ENCODE peak calls at places on chromosomes 13 and 19, in six cellular contexts. D, Y, X, W, G and O are unnamed samples.
A peak's percentile ranks its signal among the peaks of the same experiment; 100 is the strongest.

GRCh38 chr13:26050568-26051230 is 1.1 kb downstream of the SHISA2 start:
- DNase-seq in G (peak; percentile 34), W (peak; percentile 79), Y (peak; percentile 72), D (peak; percentile 77), X (no peak), O (peak; percentile 73)

GRCh38 chr13:98868932-98869331 is 108.9 kb downstream of the DOCK9 start:
- DNase-seq in G (no peak), X (no peak), W (no peak), D (no peak), Y (no peak), O (no peak)

GRCh38 chr19:49889687-49890348 is 6.9 kb downstream of the IL4I1 start:
- DNase-seq in W (peak; percentile 94), G (peak; percentile 85), D (peak; percentile 91), Y (peak; percentile 75), X (no peak), O (no peak)

GRCh38 chr19:862529-863304 is 3.3 kb downstream of the CFD start:
- DNase-seq in W (peak; percentile 95), Y (peak; percentile 42), G (peak; percentile 61), D (peak; percentile 88), X (peak; percentile 9), O (no peak)

GRCh38 chr13:110912651-110913051 is 2.2 kb downstream of the ANKRD10 start:
- DNase-seq in X (peak; percentile 33), G (peak; percentile 78), W (no peak), Y (no peak), D (peak; percentile 43), O (no peak)

GRCh38 chr13:23679214-23679613 is 109.0 kb downstream of the TNFRSF19 start:
- DNase-seq in X (peak; percentile 75), Y (no peak), W (no peak), D (no peak), G (peak; percentile 53), O (no peak)

GRCh38 chr19:888615-889385 is 4.2 kb downstream of the MED16 start:
- DNase-seq in D (no peak), Y (no peak), W (no peak), X (no peak), G (no peak), O (no peak)

GRCh38 chr13:79995334-79995733 is 345.6 kb downstream of the SPRY2 start:
- DNase-seq in D (no peak), X (peak; percentile 90), G (peak; percentile 67), W (no peak), Y (no peak), O (no peak)

GRCh38 chr13:105213512-105213911 is 1322.0 kb downstream of the EFNB2 start:
- DNase-seq in W (peak; percentile 38), X (no peak), Y (no peak), D (peak; percentile 13), G (peak; percentile 7), O (no peak)

DNA sequence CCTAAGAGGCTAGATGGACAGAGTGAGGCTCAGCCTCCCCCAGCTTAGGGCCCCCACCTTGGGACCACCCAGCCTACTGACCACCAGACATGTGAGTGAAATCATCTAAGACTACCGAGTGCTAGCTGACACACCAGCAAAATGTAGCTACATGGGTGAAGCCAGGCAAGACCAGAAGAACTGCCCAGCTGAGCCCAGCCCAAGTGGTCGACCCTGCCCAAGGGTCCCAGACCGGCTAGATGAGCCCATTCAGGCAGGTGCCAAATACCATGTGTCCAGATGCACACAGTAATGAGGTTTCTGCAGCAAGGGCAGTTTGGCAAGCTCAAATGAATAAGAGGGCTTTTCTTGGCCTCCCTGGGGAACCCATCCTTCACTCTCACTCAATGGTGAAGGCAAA is 56.6 kb downstream of the ZNF557 start:
- DNase-seq in G (no peak), W (no peak), D (no peak), Y (no peak), X (no peak), O (no peak)
- TF ChIP-seq CTCF in G (no peak), W (no peak), D (no peak), Y (no peak), X (no peak), O (no peak)

GRCh38 chr13:53200498-53201453 is 172.2 kb downstream of the OLFM4 start:
- DNase-seq in Y (peak; percentile 85), W (peak; percentile 92), D (peak; percentile 96), X (no peak), G (peak; percentile 58), O (peak; percentile 86)
- TF ChIP-seq CTCF in Y (peak; percentile 52), W (peak; percentile 56), D (peak; percentile 92), X (peak; percentile 25), G (peak; percentile 60), O (peak; percentile 92)

DNA sequence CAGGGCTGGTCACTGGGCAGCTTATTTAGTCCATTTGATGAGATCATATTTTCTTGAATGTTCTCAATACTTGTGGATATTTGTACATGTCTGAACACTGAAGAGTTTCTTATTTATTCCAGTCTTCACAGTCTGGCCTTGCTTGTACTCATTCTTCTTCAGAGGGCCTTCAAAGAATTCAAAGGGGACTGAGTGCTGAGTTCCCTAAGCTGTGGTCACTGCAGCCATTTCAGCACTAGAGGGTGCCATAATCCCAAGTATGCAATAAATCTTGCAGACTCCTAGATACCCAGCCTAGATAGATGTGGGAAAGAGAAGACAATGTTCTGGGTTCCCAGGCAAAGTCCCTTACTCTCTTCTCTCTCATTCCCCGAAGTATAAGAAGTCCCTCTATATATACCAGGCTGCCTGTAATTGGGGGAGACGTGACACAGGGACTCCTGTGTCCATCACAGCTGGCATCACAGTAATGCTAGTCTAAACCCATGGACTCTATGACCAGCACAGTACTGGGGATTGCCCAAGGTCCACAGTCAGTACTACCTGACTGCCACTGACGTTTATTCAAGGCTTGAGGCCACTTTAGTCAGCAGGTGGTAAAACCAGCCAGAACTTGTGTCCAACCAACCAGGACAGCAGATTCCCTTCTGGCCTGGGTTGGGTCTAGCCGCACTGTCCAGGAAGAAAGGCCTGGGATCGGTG is 8.9 kb upstream of the VN1R1 start:
- DNase-seq in X (peak; percentile 50), Y (no peak), D (peak; percentile 32), W (peak; percentile 82), G (peak; percentile 40), O (no peak)
- TF ChIP-seq CTCF in X (peak; percentile 82), Y (no peak), D (peak; percentile 43), W (peak; percentile 77), G (peak; percentile 42), O (peak; percentile 61)

GRCh38 chr19:57903298-57904174 is 12.9 kb downstream of the ZNF417 start:
- DNase-seq in Y (no peak), G (peak; percentile 75), W (peak; percentile 73), D (peak; percentile 33), X (peak; percentile 27), O (no peak)
- TF ChIP-seq CTCF in Y (no peak), G (peak; percentile 55), W (peak; percentile 70), D (peak; percentile 64), X (peak; percentile 78), O (peak; percentile 76)

GRCh38 chr19:11382898-11383705 is 1.0 kb downstream of the EPOR start:
- DNase-seq in D (peak; percentile 68), Y (peak; percentile 60), W (peak; percentile 85), G (peak; percentile 42), X (peak; percentile 15), O (no peak)
- TF ChIP-seq CTCF in D (peak; percentile 74), Y (peak; percentile 23), W (peak; percentile 81), G (peak; percentile 80), X (peak; percentile 79), O (peak; percentile 78)

DNA sequence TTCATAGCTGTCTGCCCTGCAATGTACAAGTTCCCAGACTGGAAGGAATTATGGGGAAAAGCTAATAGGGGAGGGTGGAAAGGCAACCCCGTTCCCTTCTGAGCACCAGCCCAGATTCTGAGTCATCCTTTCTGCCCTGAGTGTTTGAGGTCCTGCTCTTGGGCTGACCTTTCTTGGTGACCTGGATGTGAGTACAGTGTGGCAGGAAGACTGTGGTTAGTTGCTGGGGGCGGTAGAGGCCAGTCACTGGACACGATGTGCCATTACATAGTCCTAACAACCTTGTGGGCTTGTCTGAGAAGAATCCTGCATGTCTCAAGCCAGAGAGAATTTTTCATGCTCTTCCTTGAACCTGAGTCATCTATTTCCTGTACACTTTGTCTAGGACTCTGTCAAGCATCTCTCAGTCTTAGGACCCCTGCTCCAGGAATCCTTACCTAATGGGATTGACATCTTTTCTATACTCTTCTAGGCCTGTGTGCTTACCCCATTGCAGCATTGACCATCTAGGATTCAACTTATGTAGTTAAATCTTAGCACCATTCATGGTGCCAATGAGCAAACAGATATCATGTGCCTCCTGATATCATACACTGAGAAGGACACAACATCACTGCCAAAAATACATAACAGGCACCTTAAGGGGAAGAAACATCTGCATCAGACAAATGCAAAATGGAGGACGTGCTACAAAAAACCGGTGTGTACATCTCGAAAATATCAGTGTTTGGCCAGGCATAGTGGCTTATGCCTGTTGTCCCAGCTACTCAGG is 8.1 kb upstream of the ANGPTL4 start:
- DNase-seq in Y (no peak), G (peak; percentile 97), D (no peak), X (peak; percentile 97), W (no peak), O (no peak)
- TF ChIP-seq CTCF in Y (no peak), G (no peak), D (no peak), X (peak; percentile 37), W (no peak), O (no peak)

DNA sequence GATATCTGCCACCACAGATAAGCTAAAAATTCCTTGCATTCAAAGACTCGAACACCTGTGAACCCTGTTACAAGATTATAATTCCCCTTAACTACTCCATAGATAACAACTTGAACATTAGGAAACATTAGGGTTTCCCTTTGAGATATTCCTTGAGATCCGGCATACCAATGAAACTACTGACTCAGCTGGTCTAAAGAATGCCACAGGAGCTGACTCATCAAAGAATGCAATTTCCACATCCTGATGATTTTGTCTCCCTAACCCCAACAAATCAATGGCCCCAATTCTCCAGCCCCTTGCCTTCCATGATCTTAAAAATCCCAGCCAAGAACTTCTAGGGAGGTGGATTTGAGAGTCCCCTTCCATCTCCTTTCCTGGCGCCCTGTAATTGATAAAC is 35.6 kb upstream of the ZNF599 start:
- DNase-seq in W (no peak), D (no peak), G (peak; percentile 73), Y (no peak), X (peak; percentile 63), O (no peak)
- TF ChIP-seq CTCF in W (no peak), D (no peak), G (no peak), Y (no peak), X (no peak), O (no peak)

GRCh38 chr19:41226053-41226873 is 7.2 kb downstream of the AXL start:
- DNase-seq in Y (peak; percentile 61), W (peak; percentile 81), G (peak; percentile 93), X (peak; percentile 87), D (peak; percentile 75), O (peak; percentile 76)
- TF ChIP-seq CTCF in Y (no peak), W (no peak), G (no peak), X (peak; percentile 36), D (peak; percentile 30), O (peak; percentile 55)

DNA sequence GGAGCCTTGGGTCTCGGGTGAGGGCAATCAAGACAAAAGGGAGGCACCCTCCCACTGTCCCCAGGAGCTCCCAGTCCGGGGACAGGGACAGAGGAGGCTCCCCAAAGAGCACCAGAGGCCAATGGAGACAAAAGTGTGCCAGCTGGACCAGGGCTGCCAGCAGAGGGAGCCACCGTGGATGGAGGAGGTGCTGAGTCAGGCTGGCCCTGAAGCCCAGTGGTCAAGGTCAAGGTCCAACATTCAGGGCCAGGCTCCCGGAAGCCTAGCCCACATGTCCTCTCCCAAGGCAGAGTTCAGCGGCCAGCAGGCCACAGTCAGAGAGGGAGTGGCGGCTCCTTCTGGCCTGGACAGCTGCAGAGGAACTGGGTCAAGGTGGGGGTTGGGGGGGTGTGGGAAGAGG is 8.4 kb downstream of the COL5A3 start:
- DNase-seq in G (peak; percentile 21), X (no peak), W (peak; percentile 72), D (peak; percentile 17), Y (peak; percentile 11), O (no peak)
- TF ChIP-seq CTCF in G (peak; percentile 50), X (peak; percentile 78), W (peak; percentile 71), D (peak; percentile 45), Y (no peak), O (peak; percentile 52)